ENCODE peak calls at places on chromosomes 2 and 18, in nine cellular contexts. K, B, N, X, A, U, C, D and J are unnamed samples.

GRCh38 chr2:120733238-120733942 is 2.3 kb upstream of the GLI2 start:
- DNase-seq in K (no peak), B (no peak), N (no peak), X (no peak), A (no peak), U (no peak), C (no peak), D (no peak), J (no peak)

GRCh38 chr2:25197336-25198208 is 29.2 kb upstream of the POMC start:
- DNase-seq in K (peak), B (peak), N (no peak), X (no peak), A (no peak), U (no peak), C (no peak), D (peak), J (no peak)

GRCh38 chr2:193373139-193373538 is 1178.4 kb upstream of the TMEFF2 start:
- DNase-seq in K (no peak), B (no peak), N (no peak), X (no peak), A (no peak), U (no peak), C (no peak), D (no peak), J (no peak)

GRCh38 chr2:18129348-18129747 is 250.9 kb downstream of the KCNS3 start:
- DNase-seq in K (no peak), B (no peak), N (no peak), X (no peak), A (no peak), U (no peak), C (no peak), D (no peak), J (no peak)

GRCh38 chr2:95020275-95021014 is 5.1 kb upstream of the MAL start:
- DNase-seq in K (no peak), B (no peak), N (no peak), X (no peak), A (no peak), U (no peak), C (no peak), D (no peak), J (no peak)

GRCh38 chr2:226159875-226160479 is 639.6 kb downstream of the IRS1 start:
- DNase-seq in K (no peak), B (no peak), N (no peak), X (no peak), A (no peak), U (no peak), C (peak), D (no peak), J (no peak)

GRCh38 chr2:7094113-7094760 is 177.0 kb downstream of the RNF144A start:
- DNase-seq in K (no peak), B (peak), N (no peak), X (no peak), A (no peak), U (no peak), C (no peak), D (no peak), J (no peak)

GRCh38 chr2:197209742-197210408 is 100.7 kb downstream of the ANKRD44 start:
- DNase-seq in K (no peak), B (no peak), N (peak), X (no peak), A (no peak), U (no peak), C (peak), D (peak), J (no peak)

GRCh38 chr2:203804070-203804469 is 63.5 kb upstream of the CTLA4 start:
- DNase-seq in K (peak), B (peak), N (peak), X (no peak), A (no peak), U (peak), C (peak), D (peak), J (no peak)

GRCh38 chr2:137947714-137948336 is 16.4 kb upstream of the HNMT start:
- DNase-seq in K (peak), B (peak), N (peak), X (peak), A (peak), U (peak), C (peak), D (peak), J (peak)

GRCh38 chr2:209044307-209044706 is 379.5 kb upstream of the MAP2 start:
- DNase-seq in K (no peak), B (no peak), N (no peak), X (no peak), A (no peak), U (no peak), C (no peak), D (no peak), J (no peak)

GRCh38 chr18:58966704-58967103 is 102.0 kb downstream of the ZNF532 start:
- DNase-seq in K (no peak), B (no peak), N (no peak), X (no peak), A (no peak), U (no peak), C (no peak), D (no peak), J (no peak)